ENCODE peak calls at places on chromosomes 16 and 17, in nine cellular contexts. H is hepatocyte; P is substantia nigra; R is H4; J is central memory CD8-positive, alpha-beta T cell; B is stimulated activated CD4-positive, alpha-beta T cell treated with anti-CD3 and anti-CD28 coated beads, Interleukin-1b, Interleukin-23, amount 100 ng/mL, for 48 hours; I is AG08395; K is GM13976; M is left ventricle myocardium inferior. G is an unnamed sample.

GRCh38 chr17:17175917-17176316 is 30.2 kb downstream of the PLD6 start:
- DNase-seq in H (no peak), P (no peak), R (no peak), J (no peak), B (no peak), I (no peak), K (no peak), M (no peak), G (no peak)

GRCh38 chr17:40558651-40559015 is 6.6 kb downstream of the CCR7 start:
- DNase-seq in H (no peak), P (no peak), R (no peak), J (no peak), B (no peak), I (no peak), K (no peak), M (no peak), G (no peak)

GRCh38 chr16:57938936-57939871 is 31.7 kb downstream of the CNGB1 start:
- DNase-seq in H (peak), P (peak), R (peak), J (no peak), B (no peak), I (peak), K (no peak), M (peak), G (no peak)

GRCh38 chr16:56812884-56813283 is 52.1 kb upstream of the SLC12A3 start:
- DNase-seq in H (no peak), P (no peak), R (no peak), J (no peak), B (no peak), I (no peak), K (no peak), M (no peak), G (no peak)

GRCh38 chr17:42677921-42678781 is 1.4 kb upstream of the PLEKHH3 start:
- DNase-seq in H (peak), P (peak), R (peak), J (peak), B (peak), I (peak), K (peak), M (peak), G (peak)

GRCh38 chr17:50844117-50844700 is 8.8 kb downstream of the WFIKKN2 start:
- DNase-seq in H (no peak), P (peak), R (no peak), J (no peak), B (no peak), I (no peak), K (no peak), M (no peak), G (no peak)

GRCh38 chr17:41492771-41493170 is 3.1 kb upstream of the KRT36 start:
- DNase-seq in H (peak), P (no peak), R (peak), J (no peak), B (no peak), I (no peak), K (no peak), M (peak), G (no peak)

GRCh38 chr17:17033466-17033865 is 8.8 kb upstream of the MPRIP start:
- DNase-seq in H (no peak), P (no peak), R (no peak), J (no peak), B (no peak), I (no peak), K (no peak), M (no peak), G (no peak)

GRCh38 chr16:2090481-2090797 is 42.7 kb downstream of the TSC2 start:
- DNase-seq in H (no peak), P (peak), R (no peak), J (no peak), B (no peak), I (no peak), K (no peak), M (no peak), G (no peak)

G was measured in T-helper 22 cell.